ENCODE peak calls at places on chromosome 17, in eight cellular contexts. A is foreskin keratinocyte, V is body of pancreas, F is GM10248, Z is WTC11, U is IMR-90, L is iris pigment epithelial cell, I is NCI-H146. R is an unnamed sample.

GRCh38 chr17:67481808-67482207 is 104.7 kb downstream of the PITPNC1 start:
- DNase-seq in I (no peak), V (no peak), Z (no peak), F (no peak), A (no peak), U (peak; percentile 57), L (peak; percentile 84), R (no peak)

GRCh38 chr17:79845601-79845949 is 6.3 kb upstream of the CBX4 start:
- DNase-seq in A (no peak), V (no peak), U (no peak), L (peak; percentile 32), I (no peak), Z (no peak), F (no peak), R (no peak)

GRCh38 chr17:49414271-49414621 is 436 bp downstream of the PHB1 start:
- DNase-seq in F (no peak), A (no peak), L (peak; percentile 15), I (no peak), V (no peak), Z (no peak), U (no peak), R (no peak)

GRCh38 chr17:17732892-17733670 is 51.8 kb downstream of the RAI1 start:
- DNase-seq in Z (no peak), L (peak; percentile 83), I (no peak), F (no peak), V (no peak), A (peak; percentile 47), U (peak; percentile 81), R (no peak)

GRCh38 chr17:55285340-55286301 is 20.9 kb downstream of the HLF start:
- DNase-seq in L (peak; percentile 92), U (peak; percentile 68), A (peak; percentile 55), I (no peak), Z (no peak), F (no peak), V (peak; percentile 86), R (peak; percentile 99)

GRCh38 chr17:2222901-2223616 is 80.5 kb downstream of the SMG6 start:
- DNase-seq in V (peak; percentile 66), L (no peak), U (peak; percentile 80), A (peak; percentile 74), I (no peak), Z (no peak), F (peak; percentile 50), R (peak; percentile 67)

GRCh38 chr17:77027271-77027670 is 113.5 kb upstream of the SEC14L1 start:
- DNase-seq in A (no peak), Z (no peak), F (no peak), L (no peak), U (no peak), I (no peak), V (no peak), R (no peak)

GRCh38 chr17:78737332-78737731 is 44.7 kb downstream of the CYTH1 start:
- DNase-seq in V (no peak), Z (no peak), F (no peak), A (peak; percentile 67), L (peak; percentile 77), U (peak; percentile 83), I (peak; percentile 55), R (no peak)

GRCh38 chr17:19716108-19717030 is at the start of gene SLC47A2:
- DNase-seq in I (peak; percentile 17), Z (no peak), A (no peak), V (no peak), L (no peak), F (no peak), U (no peak), R (no peak)

GRCh38 chr17:1942066-1942365 is 83.1 kb downstream of the RTN4RL1 start:
- DNase-seq in U (no peak), L (no peak), V (no peak), I (no peak), Z (no peak), F (no peak), A (no peak), R (no peak)

GRCh38 chr17:37239690-37240344 is 136.0 kb upstream of the C17orf78 start:
- DNase-seq in U (peak; percentile 72), V (no peak), F (peak; percentile 28), L (peak; percentile 80), A (peak; percentile 11), Z (no peak), I (no peak), R (no peak)

GRCh38 chr17:69870751-69871199 is 204.2 kb upstream of the KCNJ16 start:
- DNase-seq in F (no peak), L (peak; percentile 54), Z (no peak), I (no peak), A (peak; percentile 82), V (no peak), U (peak; percentile 88), R (no peak)

GRCh38 chr17:77128895-77129567 is 11.7 kb upstream of the SEC14L1 start:
- DNase-seq in A (no peak), F (no peak), L (peak; percentile 66), U (no peak), V (no peak), I (peak; percentile 13), Z (no peak), R (no peak)

GRCh38 chr17:75795820-75796607 is 11.4 kb downstream of the UNK start:
- DNase-seq in L (no peak), U (no peak), F (no peak), I (no peak), V (no peak), A (no peak), Z (no peak), R (no peak)

GRCh38 chr17:60640503-60640902 is 37.1 kb upstream of the BCAS3 start:
- DNase-seq in I (no peak), A (peak; percentile 7), F (no peak), V (no peak), L (peak; percentile 23), Z (no peak), U (peak; percentile 22), R (no peak)

GRCh38 chr17:39861235-39861634 is 2.9 kb downstream of the IKZF3 start:
- DNase-seq in I (no peak), L (no peak), U (no peak), F (no peak), A (no peak), Z (no peak), V (no peak), R (no peak)

GRCh38 chr17:79072544-79072943 is 2.1 kb upstream of the ENGASE start:
- DNase-seq in L (no peak), F (no peak), A (no peak), I (no peak), V (no peak), U (no peak), Z (no peak), R (no peak)

GRCh38 chr17:1422907-1423306 is 22.9 kb upstream of the YWHAE start:
- DNase-seq in U (peak; percentile 98), V (no peak), A (peak; percentile 94), I (no peak), F (no peak), Z (no peak), L (peak; percentile 97), R (no peak)

GRCh38 chr17:50072130-50072529 is 16.2 kb downstream of the ITGA3 start:
- DNase-seq in A (no peak), V (no peak), F (no peak), U (no peak), I (no peak), L (no peak), Z (no peak), R (no peak)

GRCh38 chr17:38466346-38467315 is 38.4 kb downstream of the ARHGAP23 start:
- DNase-seq in U (no peak), F (peak; percentile 15), V (no peak), I (no peak), Z (no peak), L (no peak), A (no peak), R (peak; percentile 36)

GRCh38 chr17:70378005-70378404 is 208.7 kb downstream of the KCNJ2 start:
- DNase-seq in U (no peak), Z (no peak), V (no peak), L (no peak), F (no peak), I (no peak), A (no peak), R (no peak)

GRCh38 chr17:78883090-78883532 is 19.9 kb downstream of the CEP295NL start:
- DNase-seq in V (peak; percentile 77), I (no peak), Z (no peak), L (peak; percentile 74), U (peak; percentile 75), A (no peak), F (no peak), R (peak; percentile 80)

GRCh38 chr17:10785295-10785694 is 18.6 kb downstream of the TMEM238L start:
- DNase-seq in F (no peak), Z (no peak), A (no peak), L (no peak), V (no peak), I (no peak), U (no peak), R (no peak)

GRCh38 chr17:49985310-49985990 is 9.6 kb downstream of the DLX3 start:
- DNase-seq in F (no peak), I (no peak), V (no peak), L (no peak), U (no peak), Z (no peak), A (no peak), R (no peak)

GRCh38 chr17:77615672-77616242 is 342.7 kb upstream of the TNRC6C start:
- DNase-seq in Z (no peak), L (no peak), U (no peak), A (no peak), I (no peak), F (no peak), V (no peak), R (no peak)

GRCh38 chr17:56313201-56313600 is 159.9 kb downstream of the ANKFN1 start:
- DNase-seq in V (no peak), F (no peak), A (no peak), U (no peak), I (no peak), Z (no peak), L (no peak), R (no peak)

GRCh38 chr17:61260061-61260797 is 139.4 kb upstream of the TBX2 start:
- DNase-seq in U (peak; percentile 80), Z (no peak), V (peak; percentile 14), L (peak; percentile 69), F (no peak), A (no peak), I (no peak), R (no peak)

GRCh38 chr17:69213059-69213813 is 15.4 kb downstream of the ABCA10 start:
- DNase-seq in Z (peak; percentile 28), A (peak; percentile 17), V (no peak), F (no peak), L (no peak), I (no peak), U (no peak), R (no peak)

GRCh38 chr17:70848785-70849184 is 679.5 kb downstream of the KCNJ2 start:
- DNase-seq in U (peak; percentile 78), F (no peak), I (no peak), V (no peak), L (peak; percentile 72), A (peak; percentile 57), Z (no peak), R (no peak)

GRCh38 chr17:51439395-51440229 is 179.3 kb downstream of the UTP18 start:
- DNase-seq in U (no peak), F (no peak), I (no peak), A (peak; percentile 69), L (no peak), V (no peak), Z (no peak), R (no peak)

GRCh38 chr17:66436643-66437042 is 134.2 kb downstream of the PRKCA start:
- DNase-seq in I (no peak), Z (no peak), U (no peak), A (no peak), L (no peak), F (no peak), V (no peak), R (no peak)

GRCh38 chr17:44170499-44171201 is at the start of gene ASB16:
- DNase-seq in V (peak; percentile 73), L (peak; percentile 45), A (no peak), I (peak; percentile 66), Z (peak; percentile 28), F (no peak), U (peak; percentile 55), R (no peak)

GRCh38 chr17:81511800-81512559 is 619 bp downstream of the ACTG1 start:
- DNase-seq in U (no peak), V (no peak), Z (no peak), F (no peak), L (peak; percentile 52), I (no peak), A (no peak), R (no peak)

GRCh38 chr17:80501739-80502577 is 25.6 kb upstream of the NPTX1 start:
- DNase-seq in A (peak; percentile 92), F (no peak), L (no peak), U (peak; percentile 97), I (no peak), V (no peak), Z (no peak), R (peak; percentile 69)